ENCODE peak calls at places on chromosomes 7 and 10, in seven cellular contexts. P is activated gamma-delta T cell treated with Interleukin-2 at 50 U/mL for 16 hours, T is A549, J is PC-3, A is upper lobe of right lung, M is cardiac fibroblast, R is amniotic stem cell. C is an unnamed sample.

GRCh38 chr7:14902589-14902963 is at the start of gene DGKB:
- DNase-seq in P (no peak), T (no peak), J (no peak), A (no peak), M (peak), R (no peak), C (no peak)

GRCh38 chr10:5512881-5513698 is 11.7 kb upstream of the CALML3 start:
- DNase-seq in P (no peak), T (no peak), J (no peak), A (peak), M (no peak), R (no peak), C (no peak)

GRCh38 chr10:94006591-94007550 is 13.1 kb downstream of the PLCE1 start:
- DNase-seq in P (no peak), T (no peak), J (peak), A (no peak), M (peak), R (peak), C (no peak)

GRCh38 chr7:117179701-117180100 is 143.2 kb downstream of the WNT2 start:
- DNase-seq in P (no peak), T (no peak), J (no peak), A (no peak), M (no peak), R (no peak), C (no peak)

GRCh38 chr10:130326954-130327353 is 190.8 kb downstream of the GLRX3 start:
- DNase-seq in P (no peak), T (no peak), J (no peak), A (no peak), M (no peak), R (no peak), C (no peak)

GRCh38 chr7:39259391-39260003 is 281.8 kb downstream of the POU6F2 start:
- DNase-seq in P (no peak), T (no peak), J (no peak), A (no peak), M (no peak), R (no peak), C (no peak)

GRCh38 chr10:42992156-42992956 is 84.5 kb upstream of the RET start:
- DNase-seq in P (no peak), T (no peak), J (no peak), A (no peak), M (no peak), R (no peak), C (no peak)

GRCh38 chr10:28623483-28623882 is 53.8 kb upstream of the BAMBI start:
- DNase-seq in P (no peak), T (no peak), J (no peak), A (no peak), M (no peak), R (no peak), C (no peak)

GRCh38 chr10:593901-594457 is 95.5 kb downstream of the DIP2C start:
- DNase-seq in P (no peak), T (no peak), J (no peak), A (peak), M (peak), R (no peak), C (peak)

GRCh38 chr10:83983578-83984255 is 155.6 kb upstream of the GHITM start:
- DNase-seq in P (no peak), T (no peak), J (no peak), A (no peak), M (peak), R (no peak), C (peak)

GRCh38 chr7:158766570-158767281 is 62.1 kb upstream of the NCAPG2 start:
- DNase-seq in P (no peak), T (no peak), J (no peak), A (no peak), M (no peak), R (no peak), C (no peak)

GRCh38 chr7:46007990-46008643 is 87.0 kb upstream of the IGFBP3 start:
- DNase-seq in P (no peak), T (no peak), J (no peak), A (no peak), M (peak), R (no peak), C (no peak)

GRCh38 chr7:54908760-54909438 is 109.9 kb upstream of the EGFR start:
- DNase-seq in P (no peak), T (no peak), J (peak), A (no peak), M (no peak), R (no peak), C (no peak)

GRCh38 chr10:79318369-79318768 is 28.9 kb upstream of the PPIF start:
- DNase-seq in P (no peak), T (no peak), J (no peak), A (no peak), M (no peak), R (no peak), C (no peak)

GRCh38 chr10:76309744-76310441 is 878.5 kb downstream of the LRMDA start:
- DNase-seq in P (no peak), T (no peak), J (no peak), A (no peak), M (peak), R (no peak), C (no peak)